ENCODE peak calls at places on chromosomes 7 and 10, in eight cellular contexts. One of them, this sample, is unnamed.

GRCh38 chr10:30284860-30285594 is 64.1 kb downstream of the MTPAP start:
- DNase-seq in choroid plexus epithelial cell: peak
- DNase-seq in fibroblast of the aortic adventitia: peak
- DNase-seq in activated CD4-positive, CD25-positive, alpha-beta regulatory T cell treated with anti-CD3 and anti-CD28 coated beads, Interleukin-2, amount 50 U/mL, for 72 hours: no peak
- DNase-seq in endothelial cell: peak
- DNase-seq in BJ: no peak
- DNase-seq in nephron progenitor cell: no peak
- DNase-seq in epithelial cell of esophagus: peak
- DNase-seq in this sample: no peak

GRCh38 chr7:90560730-90561129 is 35.4 kb upstream of the CDK14 start:
- DNase-seq in epithelial cell of esophagus: no peak
- DNase-seq in nephron progenitor cell: no peak
- DNase-seq in fibroblast of the aortic adventitia: peak
- DNase-seq in endothelial cell: no peak
- DNase-seq in choroid plexus epithelial cell: peak
- DNase-seq in BJ: peak
- DNase-seq in activated CD4-positive, CD25-positive, alpha-beta regulatory T cell treated with anti-CD3 and anti-CD28 coated beads, Interleukin-2, amount 50 U/mL, for 72 hours: no peak
- DNase-seq in this sample: no peak

GRCh38 chr7:20197837-20198236 is 19.3 kb downstream of the MACC1 start:
- DNase-seq in activated CD4-positive, CD25-positive, alpha-beta regulatory T cell treated with anti-CD3 and anti-CD28 coated beads, Interleukin-2, amount 50 U/mL, for 72 hours: no peak
- DNase-seq in choroid plexus epithelial cell: no peak
- DNase-seq in BJ: no peak
- DNase-seq in nephron progenitor cell: no peak
- DNase-seq in fibroblast of the aortic adventitia: peak
- DNase-seq in endothelial cell: no peak
- DNase-seq in epithelial cell of esophagus: no peak
- DNase-seq in this sample: no peak

GRCh38 chr7:132441935-132442334 is 134.3 kb downstream of the PLXNA4 start:
- DNase-seq in fibroblast of the aortic adventitia: no peak
- DNase-seq in choroid plexus epithelial cell: no peak
- DNase-seq in endothelial cell: no peak
- DNase-seq in nephron progenitor cell: no peak
- DNase-seq in epithelial cell of esophagus: no peak
- DNase-seq in BJ: no peak
- DNase-seq in activated CD4-positive, CD25-positive, alpha-beta regulatory T cell treated with anti-CD3 and anti-CD28 coated beads, Interleukin-2, amount 50 U/mL, for 72 hours: no peak
- DNase-seq in this sample: no peak

GRCh38 chr7:84042110-84042539 is 152.5 kb downstream of the SEMA3A start:
- DNase-seq in fibroblast of the aortic adventitia: peak
- DNase-seq in BJ: peak
- DNase-seq in choroid plexus epithelial cell: peak
- DNase-seq in nephron progenitor cell: no peak
- DNase-seq in endothelial cell: no peak
- DNase-seq in activated CD4-positive, CD25-positive, alpha-beta regulatory T cell treated with anti-CD3 and anti-CD28 coated beads, Interleukin-2, amount 50 U/mL, for 72 hours: no peak
- DNase-seq in epithelial cell of esophagus: peak
- DNase-seq in this sample: no peak

GRCh38 chr7:159144756-159145543 is at the start of gene VIPR2:
- DNase-seq in BJ: no peak
- DNase-seq in endothelial cell: no peak
- DNase-seq in nephron progenitor cell: peak
- DNase-seq in choroid plexus epithelial cell: no peak
- DNase-seq in fibroblast of the aortic adventitia: no peak
- DNase-seq in activated CD4-positive, CD25-positive, alpha-beta regulatory T cell treated with anti-CD3 and anti-CD28 coated beads, Interleukin-2, amount 50 U/mL, for 72 hours: no peak
- DNase-seq in epithelial cell of esophagus: no peak
- DNase-seq in this sample: no peak

GRCh38 chr10:43409385-43410109 is 561 bp upstream of the HNRNPF start:
- DNase-seq in epithelial cell of esophagus: no peak
- DNase-seq in choroid plexus epithelial cell: no peak
- DNase-seq in activated CD4-positive, CD25-positive, alpha-beta regulatory T cell treated with anti-CD3 and anti-CD28 coated beads, Interleukin-2, amount 50 U/mL, for 72 hours: peak
- DNase-seq in endothelial cell: peak
- DNase-seq in BJ: no peak
- DNase-seq in nephron progenitor cell: no peak
- DNase-seq in fibroblast of the aortic adventitia: no peak
- DNase-seq in this sample: peak

GRCh38 chr7:158620418-158620817 is 32.8 kb upstream of the PTPRN2 start:
- DNase-seq in choroid plexus epithelial cell: no peak
- DNase-seq in nephron progenitor cell: no peak
- DNase-seq in BJ: no peak
- DNase-seq in activated CD4-positive, CD25-positive, alpha-beta regulatory T cell treated with anti-CD3 and anti-CD28 coated beads, Interleukin-2, amount 50 U/mL, for 72 hours: no peak
- DNase-seq in fibroblast of the aortic adventitia: no peak
- DNase-seq in epithelial cell of esophagus: no peak
- DNase-seq in endothelial cell: no peak
- DNase-seq in this sample: no peak

GRCh38 chr10:88113232-88113631 is 249.8 kb downstream of the PTEN start:
- DNase-seq in nephron progenitor cell: no peak
- DNase-seq in epithelial cell of esophagus: no peak
- DNase-seq in choroid plexus epithelial cell: peak
- DNase-seq in BJ: no peak
- DNase-seq in fibroblast of the aortic adventitia: no peak
- DNase-seq in endothelial cell: no peak
- DNase-seq in activated CD4-positive, CD25-positive, alpha-beta regulatory T cell treated with anti-CD3 and anti-CD28 coated beads, Interleukin-2, amount 50 U/mL, for 72 hours: no peak
- DNase-seq in this sample: no peak

GRCh38 chr10:955820-956217 is 24.3 kb upstream of the LARP4B start:
- DNase-seq in fibroblast of the aortic adventitia: no peak
- DNase-seq in endothelial cell: no peak
- DNase-seq in epithelial cell of esophagus: no peak
- DNase-seq in BJ: no peak
- DNase-seq in activated CD4-positive, CD25-positive, alpha-beta regulatory T cell treated with anti-CD3 and anti-CD28 coated beads, Interleukin-2, amount 50 U/mL, for 72 hours: no peak
- DNase-seq in choroid plexus epithelial cell: no peak
- DNase-seq in nephron progenitor cell: no peak
- DNase-seq in this sample: no peak

GRCh38 chr7:3157541-3158287 is 114.0 kb upstream of the CARD11 start:
- DNase-seq in nephron progenitor cell: no peak
- DNase-seq in endothelial cell: no peak
- DNase-seq in choroid plexus epithelial cell: peak
- DNase-seq in epithelial cell of esophagus: no peak
- DNase-seq in BJ: no peak
- DNase-seq in activated CD4-positive, CD25-positive, alpha-beta regulatory T cell treated with anti-CD3 and anti-CD28 coated beads, Interleukin-2, amount 50 U/mL, for 72 hours: no peak
- DNase-seq in fibroblast of the aortic adventitia: peak
- DNase-seq in this sample: no peak

GRCh38 chr10:48291190-48291589 is 15.3 kb upstream of the MAPK8 start:
- DNase-seq in BJ: no peak
- DNase-seq in nephron progenitor cell: no peak
- DNase-seq in epithelial cell of esophagus: no peak
- DNase-seq in endothelial cell: no peak
- DNase-seq in fibroblast of the aortic adventitia: no peak
- DNase-seq in activated CD4-positive, CD25-positive, alpha-beta regulatory T cell treated with anti-CD3 and anti-CD28 coated beads, Interleukin-2, amount 50 U/mL, for 72 hours: no peak
- DNase-seq in choroid plexus epithelial cell: no peak
- DNase-seq in this sample: no peak